ENCODE peak calls at places on chromosomes 11 and 22, in five cellular contexts. J is mesenchymal stem cell, O is H9, W is mesendoderm, E is IMR-90. G is an unnamed sample.

GRCh38 chr11:116035972-116036371 is 531.8 kb upstream of the CADM1 start:
- DNase-seq in E (no peak), O (no peak), J (no peak), W (no peak), G (no peak)

GRCh38 chr11:10655227-10655626 is 38.3 kb downstream of the IRAG1 start:
- DNase-seq in E (no peak), J (no peak), O (no peak), W (no peak), G (no peak)

GRCh38 chr22:49954991-49955580 is 5.5 kb upstream of the PIM3 start:
- DNase-seq in E (no peak), J (no peak), O (no peak), W (no peak), G (no peak)

GRCh38 chr11:61834278-61835004 is 6.3 kb downstream of the FADS2 start:
- DNase-seq in J (peak), O (peak), W (peak), E (peak), G (no peak)

GRCh38 chr11:46281374-46281831 is 3.9 kb downstream of the CREB3L1 start:
- DNase-seq in O (no peak), W (peak), E (peak), J (peak), G (no peak)

GRCh38 chr22:23548501-23549197 is 31.4 kb downstream of the IGLL1 start:
- DNase-seq in O (peak), J (no peak), W (peak), E (no peak), G (no peak)

GRCh38 chr11:61545341-61545740 is 35.5 kb downstream of the SYT7 start:
- DNase-seq in E (no peak), J (no peak), W (peak), O (no peak), G (no peak)

GRCh38 chr11:121082670-121083069 is 18.4 kb upstream of the TECTA start:
- DNase-seq in W (peak), O (peak), J (peak), E (peak), G (peak)

GRCh38 chr11:14203392-14203791 is 155.6 kb downstream of the RRAS2 start:
- DNase-seq in E (no peak), O (no peak), W (no peak), J (no peak), G (no peak)

GRCh38 chr11:67699521-67699920 is 25.1 kb upstream of the ALDH3B2 start:
- DNase-seq in J (peak), O (no peak), W (no peak), E (peak), G (no peak)

GRCh38 chr11:9760180-9760550 is 96.3 kb downstream of the SWAP70 start:
- DNase-seq in J (peak), O (no peak), E (peak), W (no peak), G (no peak)

GRCh38 chr11:13594045-13594444 is 74.4 kb upstream of the FAR1 start:
- DNase-seq in J (no peak), O (no peak), W (no peak), E (no peak), G (no peak)

GRCh38 chr11:62574363-62575057 is 819 bp upstream of the EEF1G start:
- DNase-seq in W (no peak), J (no peak), O (no peak), E (peak), G (no peak)

GRCh38 chr11:124761301-124762021 is 629 bp downstream of the ESAM start:
- DNase-seq in J (no peak), W (no peak), O (peak), E (no peak), G (no peak)

GRCh38 chr11:20113147-20113435 is 47.2 kb downstream of the DBX1 start:
- DNase-seq in W (no peak), J (no peak), O (no peak), E (no peak), G (no peak)

GRCh38 chr11:29184939-29185890 is 831.6 kb downstream of the KCNA4 start:
- DNase-seq in O (no peak), E (peak), J (peak), W (peak), G (no peak)

GRCh38 chr22:48936391-48936790 is 891.3 kb downstream of the BRD1 start:
- DNase-seq in E (no peak), W (no peak), O (no peak), J (no peak), G (no peak)

GRCh38 chr11:10401275-10401674 is 53.8 kb upstream of the AMPD3 start:
- DNase-seq in J (no peak), W (no peak), O (no peak), E (no peak), G (no peak)

GRCh38 chr11:115087791-115088190 is 409.5 kb downstream of the NXPE2 start:
- DNase-seq in O (peak), J (no peak), W (peak), E (no peak), G (no peak)

GRCh38 chr11:13667245-13667644 is 1.2 kb upstream of the FAR1 start:
- DNase-seq in O (no peak), E (peak), J (no peak), W (no peak), G (no peak)

GRCh38 chr11:78809931-78810481 is 235.3 kb upstream of the NARS2 start:
- DNase-seq in J (peak), E (peak), W (no peak), O (no peak), G (no peak)

GRCh38 chr11:70146895-70147520 is 56.1 kb upstream of the FADD start:
- DNase-seq in E (no peak), J (no peak), W (no peak), O (no peak), G (no peak)

DNA sequence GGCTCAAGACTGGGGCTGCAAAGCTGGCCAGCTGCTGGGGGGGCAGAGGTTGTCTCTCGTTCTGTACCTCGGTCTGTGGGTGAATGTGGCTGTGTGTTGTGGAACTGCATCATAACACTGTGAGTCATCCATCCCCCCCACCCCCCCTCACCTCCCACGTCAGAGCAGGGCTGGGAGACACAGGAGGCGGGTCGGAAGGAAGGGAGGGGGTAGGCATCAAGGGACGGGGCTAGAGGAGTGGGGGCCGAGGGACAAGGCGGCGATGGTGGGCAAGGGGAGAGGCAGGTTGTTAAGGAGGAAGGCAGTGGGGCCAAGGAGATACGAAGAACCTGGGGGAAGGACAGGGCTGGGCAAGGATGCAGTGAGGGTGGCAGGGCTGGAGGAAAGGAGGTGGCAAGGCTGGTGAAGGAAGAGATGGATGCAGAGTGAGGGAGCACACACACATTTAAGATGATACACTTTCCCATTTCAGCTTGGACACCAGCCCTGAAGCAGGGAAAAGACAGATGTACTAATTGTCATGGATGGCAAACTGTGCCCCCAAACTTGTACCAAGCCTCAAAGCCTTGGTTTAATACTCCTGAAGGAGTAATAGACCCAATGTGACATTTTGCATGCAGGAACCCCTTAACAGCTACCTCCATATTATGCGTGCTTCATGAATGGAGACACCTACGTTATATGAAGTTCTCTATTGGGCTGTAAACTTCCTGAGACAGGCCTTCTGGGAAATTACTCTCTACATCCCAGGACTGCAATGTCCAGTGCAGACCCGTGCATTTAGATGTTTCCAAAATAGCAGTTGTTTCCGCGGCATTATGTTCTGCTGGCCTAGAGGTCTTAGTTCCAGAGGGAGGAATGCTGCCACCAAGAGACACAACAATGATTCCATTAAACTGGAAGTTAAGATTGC is at the start of gene YPEL4:
- DNase-seq in E (peak), J (peak), W (peak), O (peak), G (no peak)
- H3K18ac ChIP-seq in E (peak), J (peak), W (no peak), O (peak), G (peak)

GRCh38 chr11:122213111-122213510 is 97.1 kb upstream of the BLID start:
- DNase-seq in J (no peak), E (no peak), W (no peak), O (no peak), G (no peak)
- H4K8ac ChIP-seq in J (no peak), E (peak), W (no peak), O (no peak), G (no peak)

GRCh38 chr11:1521382-1522080 is 35.0 kb upstream of the MOB2 start:
- DNase-seq in O (no peak), E (no peak), J (no peak), W (no peak), G (no peak)

GRCh38 chr11:1519028-1519736 is 32.6 kb upstream of the MOB2 start:
- DNase-seq in J (no peak), W (no peak), O (no peak), E (no peak), G (no peak)

GRCh38 chr11:1522081-1522424 is 35.5 kb upstream of the MOB2 start:
- DNase-seq in O (no peak), E (no peak), J (no peak), W (no peak), G (no peak)

GRCh38 chr11:1520987-1521349 is 34.4 kb upstream of the MOB2 start:
- DNase-seq in O (no peak), J (no peak), W (no peak), E (no peak), G (no peak)

DNA sequence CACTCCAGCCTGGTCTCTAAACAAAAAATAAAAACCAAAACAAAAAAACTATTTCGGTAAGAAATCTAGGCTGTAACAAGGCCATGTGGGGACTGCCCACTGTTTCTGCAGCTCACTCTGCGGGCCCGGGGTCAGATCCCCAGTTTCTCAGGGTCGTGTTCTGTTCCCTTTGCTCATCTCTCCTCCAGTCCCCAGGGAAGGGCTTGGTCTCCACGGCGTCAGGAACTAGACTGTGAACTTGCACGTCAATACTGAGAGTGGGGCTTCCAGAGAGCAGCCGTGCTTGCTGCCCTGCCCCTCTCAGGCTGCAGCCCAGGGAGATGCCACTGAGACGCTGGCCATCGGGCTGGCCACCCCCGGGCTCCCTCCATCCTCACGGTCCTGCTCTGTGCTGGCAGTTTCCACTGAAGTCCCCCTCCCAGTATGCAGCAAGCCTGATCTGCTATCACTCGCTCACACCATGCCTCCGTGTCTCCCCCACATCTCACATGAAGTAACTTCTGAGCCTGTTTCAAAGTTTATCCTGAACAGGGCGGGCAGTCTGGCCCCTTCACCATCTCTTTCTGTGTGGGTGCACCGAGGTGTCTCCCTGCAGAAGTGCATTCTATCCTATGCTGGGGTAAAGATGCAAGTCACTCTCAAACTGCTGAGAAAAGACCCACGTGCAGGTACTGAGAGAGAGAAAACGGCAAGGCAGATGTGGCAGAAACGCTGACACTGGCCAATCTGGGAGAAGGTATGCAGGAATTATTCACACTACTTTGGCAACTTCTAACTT is 33.8 kb upstream of the MOB2 start:
- DNase-seq in O (no peak), J (no peak), W (no peak), E (no peak), G (no peak)
- H3K18ac ChIP-seq in O (no peak), J (no peak), W (no peak), E (no peak), G (no peak)

GRCh38 chr11:12485328-12485727 is 108.0 kb downstream of the PARVA start:
- DNase-seq in O (no peak), J (no peak), W (no peak), E (no peak), G (no peak)
- H4K8ac ChIP-seq in O (no peak), J (no peak), W (peak), E (no peak), G (no peak)

GRCh38 chr22:25110846-25111578 is 88.6 kb upstream of the CRYBB3 start:
- DNase-seq in J (peak), E (peak), O (peak), W (peak), G (peak)
- H3K18ac ChIP-seq in J (peak), E (no peak), O (peak), W (peak), G (peak)

DNA sequence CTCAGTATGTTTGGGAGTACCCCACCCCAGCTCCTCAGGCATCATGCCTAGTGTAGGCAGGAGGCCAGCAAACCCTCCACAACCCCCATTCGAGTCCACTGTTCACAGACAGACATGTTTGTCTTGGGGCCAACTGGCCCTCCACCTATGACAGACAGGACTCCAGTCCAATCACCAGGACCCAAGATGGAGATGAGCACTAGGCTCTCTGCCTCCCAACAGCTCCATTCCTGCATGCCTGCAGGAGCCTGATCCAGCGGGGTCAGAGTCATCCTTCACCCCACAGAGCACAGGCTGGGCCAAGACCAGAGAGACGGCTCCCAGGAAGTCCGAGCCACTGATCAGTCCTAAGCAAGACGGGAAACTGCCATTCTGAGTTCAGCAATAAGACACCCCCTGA is 39.6 kb downstream of the RPL27A start:
- DNase-seq in O (no peak), J (peak), E (peak), W (peak), G (no peak)
- H4K8ac ChIP-seq in O (no peak), J (peak), E (peak), W (no peak), G (no peak)

GRCh38 chr11:86940122-86940777 is 14.9 kb downstream of the FZD4 start:
- DNase-seq in O (no peak), W (peak), E (peak), J (peak), G (no peak)
- H3K18ac ChIP-seq in O (no peak), W (peak), E (peak), J (peak), G (no peak)

GRCh38 chr11:32436751-32437405 is 1.5 kb upstream of the WT1 start:
- DNase-seq in J (no peak), O (no peak), W (peak), E (no peak), G (no peak)

GRCh38 chr11:32435947-32436750 is 810 bp upstream of the WT1 start:
- DNase-seq in W (peak), O (no peak), E (no peak), J (no peak), G (no peak)

GRCh38 chr11:32435152-32435480 is 223 bp downstream of the WT1 start:
- DNase-seq in J (no peak), O (no peak), E (no peak), W (no peak), G (no peak)

GRCh38 chr11:32434387-32435151 is 770 bp downstream of the WT1 start:
- DNase-seq in W (peak), J (no peak), O (peak), E (no peak), G (no peak)

DNA sequence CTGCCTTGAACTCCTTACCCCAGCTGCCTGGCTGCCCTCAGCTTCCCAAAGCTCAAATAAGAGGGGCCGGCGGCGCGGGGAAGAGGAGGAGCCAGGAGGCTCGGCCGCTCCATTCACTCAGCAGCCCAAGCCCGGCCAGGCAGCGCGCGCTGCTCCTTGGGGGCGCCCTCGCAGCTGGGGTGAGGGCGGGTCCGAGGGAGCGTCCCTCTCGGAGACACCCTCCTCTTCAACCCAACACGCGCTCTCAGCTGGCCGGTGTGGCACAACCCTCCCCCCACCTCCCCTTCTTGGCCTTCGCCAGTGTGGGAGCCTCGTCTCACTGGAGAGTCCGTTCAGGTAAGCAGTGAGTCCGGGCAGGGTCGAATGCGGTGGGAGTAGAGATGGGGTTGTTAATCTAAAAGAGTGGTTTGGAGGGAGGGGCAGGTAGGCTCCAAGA is at the start of gene WT1:
- DNase-seq in J (no peak), E (no peak), O (peak), W (peak), G (no peak)
- H4K8ac ChIP-seq in J (no peak), E (no peak), O (no peak), W (no peak), G (no peak)

GRCh38 chr22:39429186-39429585 is 27.6 kb upstream of the MGAT3 start:
- DNase-seq in W (no peak), J (no peak), E (no peak), O (peak), G (no peak)

GRCh38 chr22:39429916-39430575 is 26.8 kb upstream of the MGAT3 start:
- DNase-seq in O (peak), E (no peak), W (no peak), J (no peak), G (no peak)

GRCh38 chr22:39427751-39428596 is 28.4 kb downstream of the TAB1 start:
- DNase-seq in W (no peak), O (peak), J (no peak), E (no peak), G (no peak)

GRCh38 chr22:39430576-39431150 is 26.1 kb upstream of the MGAT3 start:
- DNase-seq in W (no peak), E (no peak), J (no peak), O (peak), G (no peak)

GRCh38 chr22:39428597-39429071 is 28.2 kb upstream of the MGAT3 start:
- DNase-seq in W (peak), O (peak), E (no peak), J (no peak), G (peak)
- H3K18ac ChIP-seq in W (peak), O (no peak), E (no peak), J (no peak), G (peak)

DNA sequence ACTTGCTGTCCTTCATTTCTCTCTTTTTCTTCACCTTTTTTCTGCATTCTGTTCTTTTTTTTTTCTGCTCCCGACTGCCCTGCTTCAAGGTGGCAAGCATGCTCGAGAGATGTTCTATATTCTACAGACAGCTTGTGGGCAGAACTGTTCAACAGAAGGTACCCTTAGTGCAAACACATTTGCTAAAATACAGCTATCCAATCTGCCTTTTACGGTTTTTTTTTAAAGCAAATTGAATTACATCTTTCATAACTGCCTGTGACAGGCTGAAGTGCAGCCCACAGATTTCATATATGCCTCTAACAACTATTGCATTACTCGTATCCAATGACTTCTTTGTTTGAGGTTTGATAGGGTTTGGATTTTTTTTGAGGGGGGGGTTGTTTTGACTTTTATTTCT is 204.0 kb upstream of the MTNR1B start:
- DNase-seq in J (no peak), O (no peak), W (no peak), E (no peak), G (no peak)
- H4K8ac ChIP-seq in J (no peak), O (no peak), W (no peak), E (no peak), G (no peak)

G was measured in neuronal stem cell.